ENCODE peak calls at places on chromosome 21, in four cellular contexts. T, S, Q and K are unnamed samples.

GRCh38 chr21:27519357-27519756 is 552.5 kb upstream of the ADAMTS5 start:
- DNase-seq in S (no peak), T (no peak), Q (no peak), K (peak; percentile 45)

GRCh38 chr21:46048926-46049889 is 48.7 kb upstream of the COL6A2 start:
- DNase-seq in S (peak; percentile 78), T (no peak), Q (no peak), K (no peak)

GRCh38 chr21:41802185-41802584 is 35.3 kb upstream of the RIPK4 start:
- DNase-seq in S (no peak), Q (no peak), T (no peak), K (no peak)

GRCh38 chr21:29235714-29236197 is 63.0 kb upstream of the BACH1 start:
- DNase-seq in T (peak; percentile 70), S (no peak), Q (no peak), K (no peak)

GRCh38 chr21:42534901-42535378 is 21.3 kb downstream of the SLC37A1 start:
- DNase-seq in Q (no peak), S (no peak), T (no peak), K (no peak)

GRCh38 chr21:45032332-45032731 is 42.0 kb upstream of the ADARB1 start:
- DNase-seq in Q (no peak), S (no peak), T (no peak), K (no peak)

GRCh38 chr21:21921410-21922232 is 923.4 kb downstream of the NCAM2 start:
- DNase-seq in S (no peak), Q (no peak), T (peak; percentile 68), K (peak; percentile 4)

GRCh38 chr21:42513985-42514882 is 582 bp downstream of the SLC37A1 start:
- DNase-seq in S (peak; percentile 69), T (no peak), Q (peak; percentile 67), K (no peak)

GRCh38 chr21:38910390-38911008 is 104.8 kb downstream of the ETS2 start:
- DNase-seq in T (no peak), S (no peak), Q (no peak), K (peak; percentile 92)

GRCh38 chr21:34693192-34693810 is 24.5 kb downstream of the CLIC6 start:
- DNase-seq in T (peak; percentile 78), Q (peak; percentile 46), S (no peak), K (peak; percentile 62)

GRCh38 chr21:38422067-38422466 is 76.2 kb downstream of the ERG start:
- DNase-seq in S (no peak), T (no peak), Q (no peak), K (no peak)

GRCh38 chr21:17976139-17976538 is 157.0 kb upstream of the C21orf91 start:
- DNase-seq in T (no peak), S (no peak), Q (no peak), K (no peak)

GRCh38 chr21:34603002-34603709 is 11.8 kb downstream of the RCAN1 start:
- DNase-seq in S (peak; percentile 83), Q (peak; percentile 80), T (peak; percentile 67), K (peak; percentile 49)

GRCh38 chr21:35932232-35932911 is 128.0 kb downstream of the SETD4 start:
- DNase-seq in S (peak; percentile 41), T (peak; percentile 87), Q (peak; percentile 36), K (peak; percentile 87)

GRCh38 chr21:14120091-14120734 is 90.5 kb downstream of the LIPI start:
- DNase-seq in S (no peak), T (peak; percentile 58), Q (no peak), K (peak; percentile 15)

GRCh38 chr21:39020751-39021474 is 162.3 kb downstream of the PSMG1 start:
- DNase-seq in Q (no peak), S (peak; percentile 64), T (no peak), K (peak; percentile 82)

GRCh38 chr21:37257967-37258877 is 8.9 kb downstream of the VPS26C start:
- DNase-seq in S (peak; percentile 65), T (no peak), Q (peak; percentile 58), K (peak; percentile 72)
- TF ChIP-seq CTCF in S (no peak), T (no peak), Q (no peak), K (no peak)

GRCh38 chr21:43740497-43741156 is 21.7 kb downstream of the PDXK start:
- DNase-seq in S (no peak), T (no peak), Q (no peak), K (peak; percentile 79)
- H3K4me3 ChIP-seq in S (no peak overlapping the region), T (no peak overlapping the region), Q (no peak overlapping the region), K (no peak overlapping the region)

GRCh38 chr21:16193758-16194606 is 464.2 kb downstream of the USP25 start:
- DNase-seq in Q (peak; percentile 22), S (peak; percentile 63), T (peak; percentile 82), K (peak; percentile 88)
- TF ChIP-seq CTCF in Q (no peak), S (no peak), T (peak; percentile 44), K (peak; percentile 27)

GRCh38 chr21:26366781-26367180 is 196.2 kb upstream of the APP start:
- DNase-seq in Q (no peak), T (no peak), S (no peak), K (peak; percentile 76)
- H3K4me3 ChIP-seq in Q (no peak overlapping the region), T (no peak overlapping the region), S (no peak overlapping the region), K (no peak overlapping the region)